ENCODE peak calls at places on chromosomes 3 and 15, in five cellular contexts. A, G, O, S and B are unnamed samples.
A peak's percentile ranks its signal among the peaks of the same experiment; 100 is the strongest.

GRCh38 chr3:141828487-141829284 is 47.8 kb upstream of the ATP1B3 start:
- DNase-seq in O (no peak), G (no peak), A (no peak), S (no peak), B (no peak)

GRCh38 chr15:34154725-34155204 is 52.9 kb downstream of the PGBD4 start:
- DNase-seq in G (no peak), O (no peak), A (no peak), S (peak; percentile 34), B (no peak)

GRCh38 chr3:122019493-122019892 is 2.6 kb downstream of the ILDR1 start:
- DNase-seq in G (no peak), O (no peak), S (no peak), A (no peak), B (no peak)

GRCh38 chr3:143970773-143971366 is 753 bp upstream of the DIPK2A start:
- DNase-seq in S (peak; percentile 29), O (peak; percentile 17), G (no peak), A (peak; percentile 26), B (peak; percentile 77)

GRCh38 chr3:36763850-36764703 is at the start of gene DCLK3:
- DNase-seq in S (no peak), G (no peak), O (no peak), A (peak; percentile 5), B (no peak)

GRCh38 chr3:45689787-45690145 is 570 bp downstream of the SACM1L start:
- DNase-seq in O (no peak), G (no peak), A (no peak), S (no peak), B (no peak)

GRCh38 chr3:160556141-160556540 is 9.2 kb downstream of the KPNA4 start:
- DNase-seq in A (no peak), S (no peak), O (no peak), G (no peak), B (no peak)

GRCh38 chr3:123757281-123757940 is 126.7 kb downstream of the MYLK start:
- DNase-seq in O (no peak), S (no peak), A (no peak), G (peak; percentile 61), B (peak; percentile 33)

GRCh38 chr3:122635789-122636188 is 44.9 kb upstream of the PARP14 start:
- DNase-seq in O (no peak), S (peak; percentile 2), A (no peak), G (no peak), B (no peak)

GRCh38 chr15:50260969-50261496 is 4.5 kb downstream of the HDC start:
- DNase-seq in O (no peak), G (no peak), A (no peak), S (no peak), B (no peak)

GRCh38 chr3:63048365-63048764 is 173.1 kb upstream of the CADPS start:
- DNase-seq in G (no peak), S (peak; percentile 33), O (no peak), A (no peak), B (no peak)

GRCh38 chr3:61358364-61358763 is 107.1 kb upstream of the FHIT start:
- DNase-seq in A (no peak), O (no peak), S (no peak), G (peak; percentile 75), B (no peak)

GRCh38 chr3:9395570-9396300 is 1.7 kb upstream of the SETD5 start:
- DNase-seq in O (no peak), G (no peak), S (no peak), A (no peak), B (no peak)

GRCh38 chr15:69734699-69735098 is 282.1 kb downstream of the RPLP1 start:
- DNase-seq in S (no peak), A (no peak), G (no peak), O (no peak), B (no peak)

GRCh38 chr3:74643636-74644035 is 29.2 kb upstream of the CNTN3 start:
- DNase-seq in S (no peak), A (no peak), G (no peak), O (no peak), B (no peak)

GRCh38 chr15:85950101-85950500 is 129.6 kb upstream of the AGBL1 start:
- DNase-seq in G (no peak), O (no peak), S (no peak), A (no peak), B (no peak)

GRCh38 chr3:193509103-193509965 is 45.4 kb downstream of the ATP13A4 start:
- DNase-seq in S (no peak), A (no peak), G (no peak), O (no peak), B (no peak)

GRCh38 chr3:33278106-33278672 is 947 bp downstream of the FBXL2 start:
- DNase-seq in S (no peak), A (no peak), G (no peak), O (no peak), B (no peak)

GRCh38 chr3:137770821-137771399 is 6.8 kb downstream of the SOX14 start:
- DNase-seq in A (no peak), S (no peak), G (no peak), O (no peak), B (no peak)